ENCODE peak calls at places on chromosomes 3 and 15, in eight cellular contexts. One of them, this sample, is unnamed.

GRCh38 chr3:191721983-191722382 is 261.0 kb downstream of the PYDC2 start:
- DNase-seq in neural crest cell: no peak
- DNase-seq in ACHN: no peak
- DNase-seq in AG09309: no peak
- DNase-seq in HS-5: no peak
- DNase-seq in AG08396: no peak
- DNase-seq in Calu3: no peak
- DNase-seq in Daoy: no peak
- DNase-seq in this sample: no peak

GRCh38 chr3:110995461-110996226 is 76.0 kb upstream of the NECTIN3 start:
- DNase-seq in neural crest cell: no peak
- DNase-seq in Daoy: no peak
- DNase-seq in AG09309: peak; percentile 41
- DNase-seq in ACHN: no peak
- DNase-seq in HS-5: peak; percentile 9
- DNase-seq in Calu3: no peak
- DNase-seq in AG08396: no peak
- DNase-seq in this sample: peak; percentile 4

GRCh38 chr3:179717219-179717618 is 64.4 kb downstream of the USP13 start:
- DNase-seq in Daoy: no peak
- DNase-seq in HS-5: no peak
- DNase-seq in AG09309: no peak
- DNase-seq in Calu3: no peak
- DNase-seq in neural crest cell: no peak
- DNase-seq in AG08396: no peak
- DNase-seq in ACHN: no peak
- DNase-seq in this sample: no peak

GRCh38 chr3:119690043-119690656 is 12.7 kb upstream of the CFAP91 start:
- DNase-seq in Calu3: peak; percentile 9
- DNase-seq in AG09309: no peak
- DNase-seq in Daoy: peak; percentile 14
- DNase-seq in HS-5: no peak
- DNase-seq in AG08396: peak; percentile 30
- DNase-seq in ACHN: peak; percentile 40
- DNase-seq in neural crest cell: no peak
- DNase-seq in this sample: no peak

GRCh38 chr3:100080573-100080972 is 33.7 kb downstream of the FILIP1L start:
- DNase-seq in Daoy: no peak
- DNase-seq in neural crest cell: no peak
- DNase-seq in Calu3: peak; percentile 23
- DNase-seq in AG09309: no peak
- DNase-seq in HS-5: no peak
- DNase-seq in ACHN: no peak
- DNase-seq in AG08396: no peak
- DNase-seq in this sample: no peak

GRCh38 chr3:117264204-117264994 is 554.8 kb downstream of the TUSC7 start:
- DNase-seq in neural crest cell: no peak
- DNase-seq in ACHN: no peak
- DNase-seq in AG08396: no peak
- DNase-seq in Calu3: no peak
- DNase-seq in AG09309: no peak
- DNase-seq in HS-5: no peak
- DNase-seq in Daoy: no peak
- DNase-seq in this sample: no peak

GRCh38 chr15:50114381-50114780 is 4.7 kb downstream of the ATP8B4 start:
- DNase-seq in Daoy: no peak
- DNase-seq in Calu3: no peak
- DNase-seq in neural crest cell: no peak
- DNase-seq in AG08396: no peak
- DNase-seq in AG09309: no peak
- DNase-seq in ACHN: no peak
- DNase-seq in HS-5: no peak
- DNase-seq in this sample: no peak

GRCh38 chr3:48970568-48970967 is 19.5 kb upstream of the P4HTM start:
- DNase-seq in AG08396: no peak
- DNase-seq in AG09309: no peak
- DNase-seq in HS-5: no peak
- DNase-seq in Calu3: no peak
- DNase-seq in neural crest cell: no peak
- DNase-seq in ACHN: no peak
- DNase-seq in Daoy: no peak
- DNase-seq in this sample: no peak

GRCh38 chr15:39605146-39605545 is 24.3 kb downstream of the THBS1 start:
- DNase-seq in ACHN: no peak
- DNase-seq in AG09309: no peak
- DNase-seq in HS-5: no peak
- DNase-seq in Daoy: no peak
- DNase-seq in neural crest cell: no peak
- DNase-seq in AG08396: no peak
- DNase-seq in Calu3: no peak
- DNase-seq in this sample: no peak

This sample was measured in AG09319.